ENCODE peak calls at places on chromosomes 3 and 15, in eight cellular contexts. O is HepG2, P is GM23338, S is Panc1, J is SK-N-SH, U is HCT116, T is K562, Q is GM12878. M is an unnamed sample.

GRCh38 chr3:82132210-82133069 is 371.0 kb upstream of the GBE1 start:
- DNase-seq in P (no peak), O (peak; percentile 41), T (no peak), J (no peak), U (no peak), S (no peak), Q (no peak), M (no peak)

GRCh38 chr15:71189723-71190122 is 74.5 kb downstream of the THSD4 start:
- DNase-seq in P (no peak), O (no peak), Q (no peak), J (no peak), S (no peak), U (no peak), T (no peak), M (no peak)

GRCh38 chr3:77179762-77180161 is 139.9 kb downstream of the ROBO2 start:
- DNase-seq in Q (no peak), U (no peak), O (peak; percentile 14), P (peak; percentile 9), J (no peak), S (no peak), T (peak; percentile 40), M (no peak)

GRCh38 chr15:86375733-86376132 is 296.1 kb downstream of the AGBL1 start:
- DNase-seq in T (no peak), P (no peak), J (no peak), U (no peak), O (no peak), S (no peak), Q (no peak), M (no peak)

GRCh38 chr3:42369304-42369703 is 41.1 kb downstream of the LYZL4 start:
- DNase-seq in S (no peak), J (no peak), O (no peak), Q (no peak), U (no peak), P (peak; percentile 33), T (no peak), M (peak; percentile 29)

GRCh38 chr3:150760431-150761200 is 2.4 kb downstream of the SIAH2 start:
- DNase-seq in O (no peak), J (no peak), T (no peak), Q (peak; percentile 45), P (no peak), U (no peak), S (no peak), M (no peak)

GRCh38 chr3:142047021-142047369 is 102.3 kb downstream of the TFDP2 start:
- DNase-seq in O (no peak), S (no peak), Q (no peak), J (no peak), U (no peak), T (no peak), P (no peak), M (no peak)

GRCh38 chr3:139292933-139293664 is 50.7 kb upstream of the MRPS22 start:
- DNase-seq in S (no peak), Q (no peak), U (no peak), T (no peak), P (no peak), J (no peak), O (peak; percentile 68), M (no peak)

GRCh38 chr3:62375655-62376054 is 2.3 kb upstream of the FEZF2 start:
- DNase-seq in O (no peak), U (no peak), P (peak; percentile 43), T (no peak), Q (no peak), S (no peak), J (no peak), M (no peak)

GRCh38 chr3:71443332-71443731 is 140.2 kb downstream of the FOXP1 start:
- DNase-seq in S (no peak), U (no peak), Q (no peak), O (no peak), T (no peak), J (no peak), P (no peak), M (no peak)

GRCh38 chr3:184110316-184110725 is 13.5 kb downstream of the HTR3E start:
- DNase-seq in S (peak; percentile 71), P (peak; percentile 38), J (no peak), Q (no peak), U (peak; percentile 51), T (no peak), O (peak; percentile 50), M (no peak)

GRCh38 chr15:49045691-49046112 is 544 bp downstream of the SECISBP2L start:
- DNase-seq in O (peak; percentile 28), S (no peak), Q (peak; percentile 48), T (no peak), J (no peak), P (peak; percentile 74), U (no peak), M (peak; percentile 33)

GRCh38 chr15:76967067-76967466 is 27.9 kb upstream of the PSTPIP1 start:
- DNase-seq in Q (no peak), S (no peak), J (no peak), T (no peak), P (no peak), U (no peak), O (no peak), M (no peak)

GRCh38 chr3:187112934-187113793 is 26.1 kb downstream of the RPL39L start:
- DNase-seq in U (peak; percentile 18), P (peak; percentile 54), S (peak; percentile 32), T (peak; percentile 17), J (peak; percentile 16), O (peak; percentile 12), Q (no peak), M (no peak)

GRCh38 chr3:53570709-53571108 is 76.3 kb downstream of the CACNA1D start:
- DNase-seq in T (no peak), U (peak; percentile 57), P (no peak), S (peak; percentile 60), J (no peak), O (no peak), Q (no peak), M (no peak)

GRCh38 chr15:46304320-46304719 is 669.5 kb downstream of the SQOR start:
- DNase-seq in Q (no peak), J (peak; percentile 14), S (no peak), O (peak; percentile 4), P (peak; percentile 87), T (peak; percentile 38), U (no peak), M (peak; percentile 7)

GRCh38 chr3:39812537-39812936 is 3.1 kb downstream of the MYRIP start:
- DNase-seq in S (no peak), Q (no peak), P (peak; percentile 60), O (peak; percentile 6), U (no peak), T (no peak), J (peak; percentile 31), M (no peak)

GRCh38 chr3:168511428-168512014 is 415.8 kb upstream of the GOLIM4 start:
- DNase-seq in P (peak; percentile 44), S (peak; percentile 8), T (no peak), U (no peak), Q (no peak), J (peak; percentile 12), O (no peak), M (no peak)

GRCh38 chr3:45631486-45631885 is 36.9 kb downstream of the LIMD1 start:
- DNase-seq in T (no peak), O (no peak), Q (no peak), P (no peak), J (no peak), S (no peak), U (no peak), M (peak; percentile 60)

DNA sequence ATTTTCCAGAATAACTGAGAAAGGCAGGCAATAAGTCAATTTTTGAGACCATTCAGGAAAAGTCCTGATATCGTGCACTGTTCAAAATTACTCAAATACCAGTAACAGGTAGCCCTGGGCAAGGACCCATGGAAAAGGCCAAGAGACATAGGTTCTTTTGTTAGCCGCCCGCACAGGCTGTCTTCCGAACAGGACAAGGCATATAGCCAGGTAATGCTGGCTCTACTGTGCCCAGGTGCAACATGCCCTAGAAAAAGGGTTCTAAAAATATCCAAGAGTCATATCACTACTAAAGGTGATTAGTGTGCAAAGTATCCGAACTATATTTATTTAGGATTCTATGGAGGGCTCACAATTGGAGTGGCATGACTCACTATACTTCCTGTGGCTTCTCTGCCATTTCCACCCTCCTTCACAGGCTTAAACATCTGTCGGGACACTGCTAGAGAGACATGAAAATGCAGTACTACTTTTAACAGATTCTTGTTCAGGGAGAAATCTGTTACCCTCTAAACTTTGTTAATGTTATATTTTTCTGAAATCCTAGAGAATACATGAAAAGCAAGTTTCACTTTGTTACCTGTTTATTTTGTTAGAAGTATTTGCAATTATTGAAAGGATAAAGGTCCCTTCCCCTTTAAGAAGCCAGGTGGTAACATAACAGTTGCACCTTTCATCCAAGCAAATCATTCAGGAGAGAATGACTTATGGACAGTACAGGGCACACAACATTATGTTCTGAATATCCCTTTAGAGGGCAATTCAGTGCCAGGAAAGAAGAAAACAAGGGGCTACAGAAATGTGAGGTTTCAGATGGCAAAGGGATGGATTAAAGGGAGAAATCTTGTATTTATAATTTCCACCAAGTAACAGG is 293.3 kb upstream of the THBS1 start:
- DNase-seq in P (no peak), J (no peak), T (no peak), O (no peak), U (no peak), Q (no peak), S (no peak), M (no peak)
- TF ChIP-seq REST in P (no peak), J (no peak), T (no peak), O (no peak), U (no peak), Q (no peak), S (no peak), M (no peak)

GRCh38 chr15:84734794-84735479 is 13.5 kb upstream of the ZNF592 start:
- DNase-seq in U (peak; percentile 85), Q (peak; percentile 94), J (no peak), T (peak; percentile 80), P (peak; percentile 98), O (peak; percentile 56), S (no peak), M (peak; percentile 96)
- TF ChIP-seq POLR2AphosphoS5 in U (no peak), Q (no peak), J (no peak), T (peak; percentile 59), P (peak; percentile 54), O (no peak), S (no peak), M (no peak)

GRCh38 chr15:58538225-58538731 is 106.5 kb downstream of the LIPC start:
- DNase-seq in J (no peak), U (no peak), Q (no peak), T (no peak), P (no peak), S (no peak), O (no peak), M (no peak)
- H3K4me3 ChIP-seq in J (no peak overlapping the region), U (no peak overlapping the region), Q (no peak overlapping the region), T (no peak overlapping the region), P (no peak overlapping the region), S (no peak overlapping the region), O (no peak overlapping the region), M (no peak overlapping the region)

DNA sequence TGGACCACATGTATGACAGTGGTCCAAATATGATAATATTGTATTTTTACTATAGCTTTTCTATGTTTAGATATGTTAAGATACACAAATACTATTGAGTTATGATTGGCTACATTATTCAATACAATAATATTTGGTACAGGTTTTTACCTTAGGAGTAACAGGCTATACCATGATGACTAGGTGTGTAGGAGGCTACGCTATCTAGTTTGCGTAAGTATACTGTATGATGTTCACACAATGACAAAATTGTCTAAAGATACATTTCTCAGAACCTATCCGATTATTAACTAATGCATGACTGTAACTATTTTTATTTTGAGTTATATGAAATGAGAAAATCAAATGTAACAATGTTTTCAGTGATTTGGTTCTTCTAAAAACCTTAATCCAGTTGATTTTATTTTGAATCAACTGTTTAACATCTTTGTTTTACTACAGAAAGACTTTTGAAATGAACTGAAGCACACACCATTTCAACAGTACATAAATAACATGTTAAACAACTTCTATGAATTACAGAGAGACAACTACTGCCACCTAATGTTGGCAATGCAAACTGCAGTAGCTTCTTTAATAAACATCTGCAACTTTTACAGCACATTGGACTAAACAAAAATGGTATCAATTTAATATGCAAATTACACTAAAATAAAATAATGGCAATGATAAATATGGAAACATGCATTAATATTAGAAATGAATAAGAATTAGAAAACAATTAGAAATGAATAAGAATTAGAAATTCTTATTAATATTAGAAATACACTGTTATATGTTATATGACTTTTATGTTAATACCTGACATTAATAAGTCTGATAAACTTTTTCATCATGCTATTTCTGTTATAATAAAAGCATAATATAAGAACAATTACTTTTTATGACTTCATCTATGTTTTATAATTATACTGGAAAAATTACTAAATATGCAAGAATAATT is 255.7 kb downstream of the MBNL1 start:
- DNase-seq in P (peak; percentile 64), J (peak; percentile 21), S (peak; percentile 56), T (no peak), Q (no peak), O (peak; percentile 33), U (peak; percentile 33), M (no peak)
- TF ChIP-seq REST in P (no peak), J (no peak), S (no peak), T (no peak), Q (no peak), O (no peak), U (no peak), M (no peak)